ENCODE peak calls at places on chromosome 11, in five cellular contexts. O, F, V, D and I are unnamed samples.

GRCh38 chr11:95897731-95898130 is 26.2 kb downstream of the MTMR2 start:
- DNase-seq in V (no peak), O (no peak), F (no peak), D (peak; percentile 40), I (no peak)

GRCh38 chr11:31355131-31355530 is 14.4 kb downstream of the DCDC1 start:
- DNase-seq in O (no peak), F (no peak), V (no peak), D (no peak), I (no peak)

GRCh38 chr11:65651589-65652510 is 10.9 kb downstream of the RELA start:
- DNase-seq in D (no peak), F (peak; percentile 67), V (peak; percentile 75), O (peak; percentile 55), I (no peak)

GRCh38 chr11:133797542-133797941 is 47.8 kb downstream of the SPATA19 start:
- DNase-seq in D (no peak), O (no peak), F (no peak), V (no peak), I (no peak)

GRCh38 chr11:85756401-85757200 is 54.3 kb downstream of the SYTL2 start:
- DNase-seq in V (no peak), D (no peak), O (no peak), F (peak; percentile 52), I (no peak)

GRCh38 chr11:7892751-7893356 is 38.2 kb downstream of the OR10A6 start:
- DNase-seq in D (peak; percentile 46), O (peak; percentile 30), V (no peak), F (no peak), I (peak; percentile 56)

GRCh38 chr11:74321487-74322188 is 10.2 kb upstream of the P4HA3 start:
- DNase-seq in D (peak; percentile 49), F (no peak), O (peak; percentile 13), V (no peak), I (peak; percentile 41)

GRCh38 chr11:32487270-32487669 is 51.9 kb upstream of the WT1 start:
- DNase-seq in O (no peak), D (no peak), F (no peak), V (no peak), I (peak; percentile 12)

GRCh38 chr11:8671242-8671641 is 11.2 kb downstream of the TRIM66 start:
- DNase-seq in V (no peak), O (peak; percentile 51), D (peak; percentile 95), F (no peak), I (peak; percentile 32)

GRCh38 chr11:123671534-123671933 is 17.1 kb upstream of the SCN3B start:
- DNase-seq in D (no peak), V (no peak), F (no peak), O (no peak), I (no peak)

GRCh38 chr11:75668508-75669297 is at the start of gene MAP6:
- DNase-seq in O (no peak), V (no peak), D (no peak), F (peak; percentile 54), I (peak; percentile 85)

GRCh38 chr11:12156301-12157140 is 46.1 kb downstream of the MICAL2 start:
- DNase-seq in O (no peak), V (no peak), D (no peak), F (no peak), I (no peak)

GRCh38 chr11:44600739-44601416 is 35.4 kb downstream of the CD82 start:
- DNase-seq in D (no peak), F (no peak), O (no peak), V (no peak), I (no peak)

GRCh38 chr11:47503227-47503626 is 49.7 kb downstream of the CELF1 start:
- DNase-seq in V (no peak), O (no peak), F (no peak), D (no peak), I (no peak)

GRCh38 chr11:17479284-17480214 is 2.9 kb upstream of the ABCC8 start:
- DNase-seq in O (peak; percentile 33), F (no peak), D (no peak), V (no peak), I (peak; percentile 85)

GRCh38 chr11:57338152-57338551 is at the start of gene P2RX3:
- DNase-seq in D (no peak), O (no peak), V (no peak), F (peak; percentile 30), I (no peak)

GRCh38 chr11:75280227-75280671 is 39.7 kb downstream of the TPBGL start:
- DNase-seq in F (peak; percentile 76), O (peak; percentile 77), D (peak; percentile 60), V (peak; percentile 75), I (peak; percentile 95)

GRCh38 chr11:58757449-58757848 is 25.7 kb upstream of the GLYAT start:
- DNase-seq in V (no peak), D (no peak), F (no peak), O (no peak), I (no peak)

GRCh38 chr11:6598555-6598954 is 4.9 kb downstream of the RRP8 start:
- DNase-seq in V (no peak), F (no peak), O (no peak), D (no peak), I (no peak)

GRCh38 chr11:98003606-98004371 is 1017.0 kb upstream of the CNTN5 start:
- DNase-seq in O (no peak), V (no peak), D (no peak), F (no peak), I (no peak)

GRCh38 chr11:10322830-10323792 is 18.2 kb downstream of the ADM start:
- DNase-seq in D (peak; percentile 86), V (no peak), O (peak; percentile 73), F (peak; percentile 57), I (peak; percentile 39)

GRCh38 chr11:69378303-69379141 is 84.6 kb downstream of the MYEOV start:
- DNase-seq in F (peak; percentile 44), V (no peak), D (no peak), O (no peak), I (no peak)

GRCh38 chr11:35347921-35348331 is 71.4 kb downstream of the SLC1A2 start:
- DNase-seq in F (no peak), D (no peak), V (no peak), O (no peak), I (peak; percentile 71)

GRCh38 chr11:130181295-130182272 is 22.0 kb downstream of the ST14 start:
- DNase-seq in V (no peak), D (peak; percentile 67), O (peak; percentile 85), F (peak; percentile 81), I (no peak)

GRCh38 chr11:84594602-84595001 is 1032.5 kb downstream of the DLG2 start:
- DNase-seq in F (no peak), V (no peak), O (no peak), D (no peak), I (no peak)

GRCh38 chr11:77361184-77361583 is 59.7 kb upstream of the GDPD4 start:
- DNase-seq in D (peak; percentile 39), F (no peak), O (no peak), V (no peak), I (no peak)

GRCh38 chr11:65476632-65477270 is 22.1 kb upstream of the MALAT1 start:
- DNase-seq in V (no peak), F (peak; percentile 79), D (no peak), O (peak; percentile 42), I (no peak)

GRCh38 chr11:28350216-28350615 is 242.0 kb downstream of the METTL15 start:
- DNase-seq in O (no peak), F (no peak), V (no peak), D (no peak), I (no peak)

GRCh38 chr11:70278994-70279393 is 8.5 kb downstream of the PPFIA1 start:
- DNase-seq in D (no peak), V (no peak), F (no peak), O (no peak), I (no peak)

GRCh38 chr11:115672999-115673411 is 168.8 kb upstream of the CADM1 start:
- DNase-seq in V (no peak), O (peak; percentile 13), D (no peak), F (no peak), I (no peak)

GRCh38 chr11:74570266-74571061 is 21.9 kb upstream of the POLD3 start:
- DNase-seq in F (no peak), V (no peak), O (peak; percentile 79), D (peak; percentile 58), I (peak; percentile 70)

DNA sequence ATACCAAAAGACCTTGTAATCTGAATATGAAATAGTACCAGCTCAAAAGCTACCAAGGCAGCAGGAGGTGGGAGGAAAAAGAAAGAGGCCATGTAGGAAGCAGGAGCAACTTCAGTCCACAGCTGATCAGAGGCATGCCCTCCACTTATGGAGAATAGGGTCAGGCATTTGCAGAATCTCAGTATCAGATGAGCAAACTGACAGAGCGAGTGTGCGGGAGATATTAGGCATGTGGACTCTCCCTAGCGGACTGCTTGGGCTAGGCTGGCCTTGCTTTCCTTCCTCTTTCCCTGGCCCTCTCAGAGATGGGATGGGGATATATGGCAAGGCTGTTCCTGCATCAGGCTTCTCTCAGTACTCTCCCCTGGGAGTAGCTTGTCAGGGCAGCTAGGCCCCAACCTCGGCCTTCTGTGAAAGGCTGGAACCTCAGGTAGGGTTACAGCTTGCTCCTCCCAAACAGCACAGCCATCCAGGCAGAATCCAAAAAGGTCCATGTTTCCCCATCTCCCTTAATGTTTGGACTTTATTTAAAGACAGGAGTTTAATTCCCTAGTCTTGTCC is 37.0 kb downstream of the ETS1 start:
- DNase-seq in O (no peak), V (no peak), F (no peak), D (no peak), I (no peak)
- H3K27me3 ChIP-seq in O (no peaks in the 10 kb centered on the region), V (no peaks in the 10 kb centered on the region), F (no peaks in the 10 kb centered on the region), D (no peaks in the 10 kb centered on the region), I (no peaks in the 10 kb centered on the region)

GRCh38 chr11:112965601-112966125 is 4.4 kb downstream of the NCAM1 start:
- DNase-seq in F (no peak), D (no peak), V (no peak), O (no peak), I (no peak)
- H3K27me3 ChIP-seq in F (no peaks in the 10 kb centered on the region), D (peaks cover 22% of the 10 kb centered on the region), V (peaks cover 48% of the 10 kb centered on the region), O (peaks cover 25% of the 10 kb centered on the region), I (no peaks in the 10 kb centered on the region)

GRCh38 chr11:40228671-40229070 is 1230.8 kb downstream of the LRRC4C start:
- DNase-seq in F (no peak), O (no peak), D (no peak), V (no peak), I (no peak)
- H3K27me3 ChIP-seq in F (no peaks in the 10 kb centered on the region), O (no peaks in the 10 kb centered on the region), D (no peaks in the 10 kb centered on the region), V (no peaks in the 10 kb centered on the region), I (no peaks in the 10 kb centered on the region)

DNA sequence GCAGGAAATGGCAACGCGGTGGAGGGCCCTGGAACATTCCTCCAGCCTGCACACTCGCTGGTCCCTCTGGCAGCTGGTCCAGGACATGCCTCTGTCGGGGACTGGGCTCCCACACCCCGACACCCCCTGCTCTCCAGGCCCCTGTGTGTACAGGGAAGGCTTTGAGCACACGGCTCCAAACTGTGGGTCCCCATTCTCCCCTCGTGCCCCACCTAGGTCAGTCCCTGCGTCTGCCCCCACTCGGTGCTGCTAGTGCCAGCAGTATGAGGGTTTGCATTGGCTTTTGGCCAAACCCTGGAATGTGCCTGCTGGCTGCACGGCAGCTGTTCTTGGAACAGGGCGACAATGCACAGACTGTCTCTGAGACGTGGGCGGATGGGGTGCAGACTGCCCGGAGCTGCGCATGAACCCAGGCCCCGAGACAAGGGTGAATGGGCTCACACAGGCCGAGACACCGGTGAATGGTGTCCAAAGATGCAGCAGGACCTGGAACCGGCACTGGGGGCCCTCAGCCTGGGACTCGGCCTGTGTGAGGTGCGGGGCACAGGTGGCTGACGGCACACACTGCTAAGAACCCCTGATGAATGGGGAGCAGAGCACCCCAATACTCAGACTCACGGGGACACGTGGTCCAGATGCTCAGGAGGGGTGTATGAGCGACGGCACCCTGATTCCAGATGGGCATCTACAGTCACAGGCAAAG is 7.5 kb upstream of the SYT8 start:
- DNase-seq in D (peak; percentile 66), F (peak; percentile 73), V (peak; percentile 79), O (peak; percentile 90), I (peak; percentile 89)
- H3K27me3 ChIP-seq in D (no peaks in the 10 kb centered on the region), F (no peaks in the 10 kb centered on the region), V (peaks cover 8% of the 10 kb centered on the region), O (no peaks in the 10 kb centered on the region), I (no peaks in the 10 kb centered on the region)